ENCODE peak calls at places on chromosome X, in seven cellular contexts. One of them, this sample, is unnamed.

GRCh38 chrX:16838202-16839066 is 31.7 kb downstream of the RBBP7 start:
- DNase-seq in CD4-positive, alpha-beta memory T cell: no peak
- DNase-seq in epithelial cell of esophagus: peak
- DNase-seq in fibroblast of pulmonary artery: peak
- DNase-seq in astrocyte of the spinal cord: peak
- DNase-seq in tibial nerve: no peak
- DNase-seq in CD8-positive, alpha-beta memory T cell: no peak
- DNase-seq in this sample: no peak

GRCh38 chrX:39195156-39195555 is 393.9 kb downstream of the MID1IP1 start:
- DNase-seq in CD4-positive, alpha-beta memory T cell: no peak
- DNase-seq in epithelial cell of esophagus: no peak
- DNase-seq in fibroblast of pulmonary artery: no peak
- DNase-seq in astrocyte of the spinal cord: no peak
- DNase-seq in tibial nerve: no peak
- DNase-seq in CD8-positive, alpha-beta memory T cell: no peak
- DNase-seq in this sample: no peak

GRCh38 chrX:153474718-153475117 is 4.3 kb upstream of the HAUS7 start:
- DNase-seq in CD4-positive, alpha-beta memory T cell: peak
- DNase-seq in epithelial cell of esophagus: peak
- DNase-seq in fibroblast of pulmonary artery: peak
- DNase-seq in astrocyte of the spinal cord: peak
- DNase-seq in tibial nerve: no peak
- DNase-seq in CD8-positive, alpha-beta memory T cell: peak
- DNase-seq in this sample: peak

GRCh38 chrX:39011454-39012204 is 210.4 kb downstream of the MID1IP1 start:
- DNase-seq in CD4-positive, alpha-beta memory T cell: no peak
- DNase-seq in epithelial cell of esophagus: peak
- DNase-seq in fibroblast of pulmonary artery: no peak
- DNase-seq in astrocyte of the spinal cord: no peak
- DNase-seq in tibial nerve: no peak
- DNase-seq in CD8-positive, alpha-beta memory T cell: no peak
- DNase-seq in this sample: no peak

GRCh38 chrX:3522016-3522690 is 175.7 kb upstream of the MXRA5 start:
- DNase-seq in CD4-positive, alpha-beta memory T cell: no peak
- DNase-seq in epithelial cell of esophagus: no peak
- DNase-seq in fibroblast of pulmonary artery: peak
- DNase-seq in astrocyte of the spinal cord: peak
- DNase-seq in tibial nerve: no peak
- DNase-seq in CD8-positive, alpha-beta memory T cell: no peak
- DNase-seq in this sample: no peak

GRCh38 chrX:123860506-123860840 is 620 bp downstream of the XIAP start:
- DNase-seq in CD4-positive, alpha-beta memory T cell: peak
- DNase-seq in epithelial cell of esophagus: no peak
- DNase-seq in fibroblast of pulmonary artery: no peak
- DNase-seq in astrocyte of the spinal cord: peak
- DNase-seq in tibial nerve: no peak
- DNase-seq in CD8-positive, alpha-beta memory T cell: peak
- DNase-seq in this sample: peak

GRCh38 chrX:123814343-123814742 is 45.5 kb upstream of the XIAP start:
- DNase-seq in CD4-positive, alpha-beta memory T cell: no peak
- DNase-seq in epithelial cell of esophagus: peak
- DNase-seq in fibroblast of pulmonary artery: no peak
- DNase-seq in astrocyte of the spinal cord: no peak
- DNase-seq in tibial nerve: no peak
- DNase-seq in CD8-positive, alpha-beta memory T cell: no peak
- DNase-seq in this sample: no peak

GRCh38 chrX:7120578-7121219 is 26.8 kb upstream of the STS start:
- DNase-seq in CD4-positive, alpha-beta memory T cell: no peak
- DNase-seq in epithelial cell of esophagus: no peak
- DNase-seq in fibroblast of pulmonary artery: peak
- DNase-seq in astrocyte of the spinal cord: peak
- DNase-seq in tibial nerve: no peak
- DNase-seq in CD8-positive, alpha-beta memory T cell: no peak
- DNase-seq in this sample: no peak

GRCh38 chrX:86171366-86171765 is 23.1 kb downstream of the DACH2 start:
- DNase-seq in CD4-positive, alpha-beta memory T cell: no peak
- DNase-seq in epithelial cell of esophagus: peak
- DNase-seq in fibroblast of pulmonary artery: peak
- DNase-seq in astrocyte of the spinal cord: peak
- DNase-seq in tibial nerve: no peak
- DNase-seq in CD8-positive, alpha-beta memory T cell: no peak
- DNase-seq in this sample: peak

GRCh38 chrX:11445540-11445939 is 152.3 kb downstream of the AMELX start:
- DNase-seq in CD4-positive, alpha-beta memory T cell: no peak
- DNase-seq in epithelial cell of esophagus: no peak
- DNase-seq in fibroblast of pulmonary artery: no peak
- DNase-seq in astrocyte of the spinal cord: no peak
- DNase-seq in tibial nerve: no peak
- DNase-seq in CD8-positive, alpha-beta memory T cell: no peak
- DNase-seq in this sample: no peak

GRCh38 chrX:119757979-119758681 is at the start of gene SOWAHD:
- DNase-seq in CD4-positive, alpha-beta memory T cell: peak
- DNase-seq in epithelial cell of esophagus: peak
- DNase-seq in fibroblast of pulmonary artery: peak
- DNase-seq in astrocyte of the spinal cord: no peak
- DNase-seq in tibial nerve: no peak
- DNase-seq in CD8-positive, alpha-beta memory T cell: peak
- DNase-seq in this sample: peak

GRCh38 chrX:69133561-69134542 is 31.4 kb downstream of the PJA1 start:
- DNase-seq in CD4-positive, alpha-beta memory T cell: no peak
- DNase-seq in epithelial cell of esophagus: peak
- DNase-seq in fibroblast of pulmonary artery: peak
- DNase-seq in astrocyte of the spinal cord: peak
- DNase-seq in tibial nerve: no peak
- DNase-seq in CD8-positive, alpha-beta memory T cell: no peak
- DNase-seq in this sample: no peak

GRCh38 chrX:37504991-37505390 is 66.5 kb upstream of the LANCL3 start:
- DNase-seq in CD4-positive, alpha-beta memory T cell: no peak
- DNase-seq in epithelial cell of esophagus: no peak
- DNase-seq in fibroblast of pulmonary artery: no peak
- DNase-seq in astrocyte of the spinal cord: no peak
- DNase-seq in tibial nerve: no peak
- DNase-seq in CD8-positive, alpha-beta memory T cell: no peak
- DNase-seq in this sample: no peak

GRCh38 chrX:16869393-16870094 is 618 bp downstream of the RBBP7 start:
- DNase-seq in CD4-positive, alpha-beta memory T cell: peak
- DNase-seq in epithelial cell of esophagus: peak
- DNase-seq in fibroblast of pulmonary artery: peak
- DNase-seq in astrocyte of the spinal cord: peak
- DNase-seq in tibial nerve: no peak
- DNase-seq in CD8-positive, alpha-beta memory T cell: peak
- DNase-seq in this sample: no peak

GRCh38 chrX:103063918-103064434 is at the start of gene BEX1:
- DNase-seq in CD4-positive, alpha-beta memory T cell: peak
- DNase-seq in epithelial cell of esophagus: peak
- DNase-seq in fibroblast of pulmonary artery: peak
- DNase-seq in astrocyte of the spinal cord: peak
- DNase-seq in tibial nerve: no peak
- DNase-seq in CD8-positive, alpha-beta memory T cell: no peak
- DNase-seq in this sample: peak

GRCh38 chrX:12007881-12008280 is 130.4 kb upstream of the FRMPD4 start:
- DNase-seq in CD4-positive, alpha-beta memory T cell: no peak
- DNase-seq in epithelial cell of esophagus: peak
- DNase-seq in fibroblast of pulmonary artery: peak
- DNase-seq in astrocyte of the spinal cord: peak
- DNase-seq in tibial nerve: no peak
- DNase-seq in CD8-positive, alpha-beta memory T cell: no peak
- DNase-seq in this sample: no peak

GRCh38 chrX:112190646-112191045 is 108.1 kb upstream of the TRPC5 start:
- DNase-seq in CD4-positive, alpha-beta memory T cell: no peak
- DNase-seq in epithelial cell of esophagus: no peak
- DNase-seq in fibroblast of pulmonary artery: no peak
- DNase-seq in astrocyte of the spinal cord: no peak
- DNase-seq in tibial nerve: no peak
- DNase-seq in CD8-positive, alpha-beta memory T cell: no peak
- DNase-seq in this sample: no peak

GRCh38 chrX:38312436-38312835 is 14.9 kb downstream of the RPGR start:
- DNase-seq in CD4-positive, alpha-beta memory T cell: no peak
- DNase-seq in epithelial cell of esophagus: peak
- DNase-seq in fibroblast of pulmonary artery: peak
- DNase-seq in astrocyte of the spinal cord: peak
- DNase-seq in tibial nerve: no peak
- DNase-seq in CD8-positive, alpha-beta memory T cell: no peak
- DNase-seq in this sample: no peak

GRCh38 chrX:119763175-119763574 is 4.8 kb downstream of the SOWAHD start:
- DNase-seq in CD4-positive, alpha-beta memory T cell: no peak
- DNase-seq in epithelial cell of esophagus: no peak
- DNase-seq in fibroblast of pulmonary artery: peak
- DNase-seq in astrocyte of the spinal cord: peak
- DNase-seq in tibial nerve: no peak
- DNase-seq in CD8-positive, alpha-beta memory T cell: no peak
- DNase-seq in this sample: no peak

GRCh38 chrX:151970661-151971060 is 3.8 kb downstream of the GABRE start:
- DNase-seq in CD4-positive, alpha-beta memory T cell: no peak
- DNase-seq in epithelial cell of esophagus: peak
- DNase-seq in fibroblast of pulmonary artery: peak
- DNase-seq in astrocyte of the spinal cord: peak
- DNase-seq in tibial nerve: peak
- DNase-seq in CD8-positive, alpha-beta memory T cell: no peak
- DNase-seq in this sample: peak

GRCh38 chrX:107827137-107827831 is 1.6 kb downstream of the MID2 start:
- DNase-seq in CD4-positive, alpha-beta memory T cell: no peak
- DNase-seq in epithelial cell of esophagus: no peak
- DNase-seq in fibroblast of pulmonary artery: peak
- DNase-seq in astrocyte of the spinal cord: no peak
- DNase-seq in tibial nerve: no peak
- DNase-seq in CD8-positive, alpha-beta memory T cell: no peak
- DNase-seq in this sample: no peak

GRCh38 chrX:108420481-108420880 is 17.7 kb downstream of the COL4A6 start:
- DNase-seq in CD4-positive, alpha-beta memory T cell: no peak
- DNase-seq in epithelial cell of esophagus: no peak
- DNase-seq in fibroblast of pulmonary artery: no peak
- DNase-seq in astrocyte of the spinal cord: no peak
- DNase-seq in tibial nerve: no peak
- DNase-seq in CD8-positive, alpha-beta memory T cell: no peak
- DNase-seq in this sample: no peak

GRCh38 chrX:129925305-129926092 is 19.5 kb downstream of the UTP14A start:
- DNase-seq in CD4-positive, alpha-beta memory T cell: peak
- DNase-seq in epithelial cell of esophagus: peak
- DNase-seq in fibroblast of pulmonary artery: peak
- DNase-seq in astrocyte of the spinal cord: peak
- DNase-seq in tibial nerve: peak
- DNase-seq in CD8-positive, alpha-beta memory T cell: peak
- DNase-seq in this sample: peak

GRCh38 chrX:115138040-115138439 is 51.2 kb upstream of the RBMXL3 start:
- DNase-seq in CD4-positive, alpha-beta memory T cell: no peak
- DNase-seq in epithelial cell of esophagus: no peak
- DNase-seq in fibroblast of pulmonary artery: no peak
- DNase-seq in astrocyte of the spinal cord: no peak
- DNase-seq in tibial nerve: no peak
- DNase-seq in CD8-positive, alpha-beta memory T cell: no peak
- DNase-seq in this sample: no peak

GRCh38 chrX:115134366-115134765 is 54.8 kb upstream of the RBMXL3 start:
- DNase-seq in CD4-positive, alpha-beta memory T cell: no peak
- DNase-seq in epithelial cell of esophagus: no peak
- DNase-seq in fibroblast of pulmonary artery: no peak
- DNase-seq in astrocyte of the spinal cord: no peak
- DNase-seq in tibial nerve: no peak
- DNase-seq in CD8-positive, alpha-beta memory T cell: no peak
- DNase-seq in this sample: no peak
- H3K4me3 ChIP-seq in CD4-positive, alpha-beta memory T cell: no peak
- H3K4me3 ChIP-seq in epithelial cell of esophagus: no peak
- H3K4me3 ChIP-seq in fibroblast of pulmonary artery: no peak
- H3K4me3 ChIP-seq in astrocyte of the spinal cord: no peak
- H3K4me3 ChIP-seq in tibial nerve: no peak
- H3K4me3 ChIP-seq in CD8-positive, alpha-beta memory T cell: no peak
- H3K4me3 ChIP-seq in this sample: no peak

GRCh38 chrX:100606753-100607152 is 22.0 kb downstream of the TNMD start:
- DNase-seq in CD4-positive, alpha-beta memory T cell: no peak
- DNase-seq in epithelial cell of esophagus: no peak
- DNase-seq in fibroblast of pulmonary artery: no peak
- DNase-seq in astrocyte of the spinal cord: no peak
- DNase-seq in tibial nerve: no peak
- DNase-seq in CD8-positive, alpha-beta memory T cell: no peak
- DNase-seq in this sample: no peak

GRCh38 chrX:100615015-100615414 is 21.6 kb downstream of the TSPAN6 start:
- DNase-seq in CD4-positive, alpha-beta memory T cell: no peak
- DNase-seq in epithelial cell of esophagus: peak
- DNase-seq in fibroblast of pulmonary artery: peak
- DNase-seq in astrocyte of the spinal cord: peak
- DNase-seq in tibial nerve: no peak
- DNase-seq in CD8-positive, alpha-beta memory T cell: no peak
- DNase-seq in this sample: no peak

GRCh38 chrX:100609591-100609990 is 24.9 kb downstream of the TNMD start:
- DNase-seq in CD4-positive, alpha-beta memory T cell: no peak
- DNase-seq in epithelial cell of esophagus: no peak
- DNase-seq in fibroblast of pulmonary artery: peak
- DNase-seq in astrocyte of the spinal cord: no peak
- DNase-seq in tibial nerve: no peak
- DNase-seq in CD8-positive, alpha-beta memory T cell: no peak
- DNase-seq in this sample: no peak

DNA sequence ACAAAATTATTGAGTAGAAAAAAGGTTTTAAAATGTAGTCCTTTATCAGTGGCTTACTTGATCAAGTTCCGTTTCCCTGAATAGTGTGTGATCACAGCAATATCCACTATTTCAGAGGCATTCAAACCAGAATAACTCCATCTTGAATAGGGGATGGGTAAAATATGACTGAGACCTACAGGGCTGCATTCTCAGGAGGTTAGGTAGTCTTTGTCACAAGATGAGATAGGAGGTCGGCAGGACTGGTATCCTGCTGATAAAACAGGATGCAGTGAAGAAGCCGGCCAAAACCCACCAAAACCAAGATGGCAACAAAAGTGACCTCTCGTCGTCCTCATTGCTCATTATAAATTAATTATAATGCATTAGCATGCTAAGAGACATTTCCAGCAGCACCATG is 24.7 kb downstream of the TSPAN6 start:
- DNase-seq in CD4-positive, alpha-beta memory T cell: no peak
- DNase-seq in epithelial cell of esophagus: no peak
- DNase-seq in fibroblast of pulmonary artery: no peak
- DNase-seq in astrocyte of the spinal cord: no peak
- DNase-seq in tibial nerve: no peak
- DNase-seq in CD8-positive, alpha-beta memory T cell: no peak
- DNase-seq in this sample: no peak
- H3K4me3 ChIP-seq in CD4-positive, alpha-beta memory T cell: no peak
- H3K4me3 ChIP-seq in epithelial cell of esophagus: no peak
- H3K4me3 ChIP-seq in fibroblast of pulmonary artery: no peak
- H3K4me3 ChIP-seq in astrocyte of the spinal cord: no peak
- H3K4me3 ChIP-seq in tibial nerve: no peak
- H3K4me3 ChIP-seq in CD8-positive, alpha-beta memory T cell: no peak
- H3K4me3 ChIP-seq in this sample: no peak

GRCh38 chrX:51334276-51334675 is 1.7 kb downstream of the NUDT10 start:
- DNase-seq in CD4-positive, alpha-beta memory T cell: no peak
- DNase-seq in epithelial cell of esophagus: no peak
- DNase-seq in fibroblast of pulmonary artery: no peak
- DNase-seq in astrocyte of the spinal cord: peak
- DNase-seq in tibial nerve: no peak
- DNase-seq in CD8-positive, alpha-beta memory T cell: no peak
- DNase-seq in this sample: no peak
- H3K4me3 ChIP-seq in CD4-positive, alpha-beta memory T cell: no peak
- H3K4me3 ChIP-seq in epithelial cell of esophagus: no peak
- H3K4me3 ChIP-seq in fibroblast of pulmonary artery: no peak
- H3K4me3 ChIP-seq in astrocyte of the spinal cord: no peak
- H3K4me3 ChIP-seq in tibial nerve: no peak
- H3K4me3 ChIP-seq in CD8-positive, alpha-beta memory T cell: no peak
- H3K4me3 ChIP-seq in this sample: no peak

GRCh38 chrX:106802388-106803275 is at the start of gene TBC1D8B:
- DNase-seq in CD4-positive, alpha-beta memory T cell: peak
- DNase-seq in epithelial cell of esophagus: peak
- DNase-seq in fibroblast of pulmonary artery: peak
- DNase-seq in astrocyte of the spinal cord: peak
- DNase-seq in tibial nerve: peak
- DNase-seq in CD8-positive, alpha-beta memory T cell: peak
- DNase-seq in this sample: no peak

GRCh38 chrX:106802063-106802387 is 448 bp upstream of the TBC1D8B start:
- DNase-seq in CD4-positive, alpha-beta memory T cell: no peak
- DNase-seq in epithelial cell of esophagus: peak
- DNase-seq in fibroblast of pulmonary artery: peak
- DNase-seq in astrocyte of the spinal cord: no peak
- DNase-seq in tibial nerve: no peak
- DNase-seq in CD8-positive, alpha-beta memory T cell: no peak
- DNase-seq in this sample: no peak
- H3K4me3 ChIP-seq in CD4-positive, alpha-beta memory T cell: peak
- H3K4me3 ChIP-seq in epithelial cell of esophagus: peak
- H3K4me3 ChIP-seq in fibroblast of pulmonary artery: peak
- H3K4me3 ChIP-seq in astrocyte of the spinal cord: peak
- H3K4me3 ChIP-seq in tibial nerve: peak
- H3K4me3 ChIP-seq in CD8-positive, alpha-beta memory T cell: peak
- H3K4me3 ChIP-seq in this sample: no peak